ENCODE peak calls at places on chromosomes 5 and 9, in eight cellular contexts. One of them, this sample, is unnamed.
A peak's percentile ranks its signal among the peaks of the same experiment; 100 is the strongest.

GRCh38 chr9:88697764-88698436 is 162.9 kb downstream of the NXNL2 start:
- DNase-seq in fibroblast of mammary gland: no peak
- DNase-seq in NCI-H510A treated with DMSO at 0.1 percent for 48 hours: no peak
- DNase-seq in globus pallidus: no peak
- DNase-seq in ureter: no peak
- DNase-seq in H4: no peak
- DNase-seq in bronchial epithelial cell: peak; percentile 12
- DNase-seq in LHCN-M2: no peak
- DNase-seq in this sample: peak; percentile 9

GRCh38 chr9:126844085-126844484 is 16.4 kb upstream of the ZBTB34 start:
- DNase-seq in globus pallidus: peak; percentile 61
- DNase-seq in fibroblast of mammary gland: peak; percentile 80
- DNase-seq in NCI-H510A treated with DMSO at 0.1 percent for 48 hours: no peak
- DNase-seq in ureter: no peak
- DNase-seq in LHCN-M2: peak; percentile 93
- DNase-seq in H4: peak; percentile 82
- DNase-seq in bronchial epithelial cell: peak; percentile 74
- DNase-seq in this sample: peak; percentile 94

GRCh38 chr9:131474711-131475110 is 28.0 kb upstream of the POMT1 start:
- DNase-seq in ureter: no peak
- DNase-seq in globus pallidus: no peak
- DNase-seq in H4: no peak
- DNase-seq in bronchial epithelial cell: no peak
- DNase-seq in NCI-H510A treated with DMSO at 0.1 percent for 48 hours: no peak
- DNase-seq in LHCN-M2: no peak
- DNase-seq in fibroblast of mammary gland: no peak
- DNase-seq in this sample: no peak

GRCh38 chr9:35920004-35920658 is 10.8 kb downstream of the SPAAR start:
- DNase-seq in globus pallidus: no peak
- DNase-seq in bronchial epithelial cell: no peak
- DNase-seq in ureter: no peak
- DNase-seq in NCI-H510A treated with DMSO at 0.1 percent for 48 hours: no peak
- DNase-seq in LHCN-M2: peak; percentile 34
- DNase-seq in H4: no peak
- DNase-seq in fibroblast of mammary gland: peak; percentile 16
- DNase-seq in this sample: no peak

GRCh38 chr9:93567271-93567959 is 9.0 kb upstream of the PHF2 start:
- DNase-seq in H4: no peak
- DNase-seq in fibroblast of mammary gland: no peak
- DNase-seq in ureter: no peak
- DNase-seq in NCI-H510A treated with DMSO at 0.1 percent for 48 hours: peak; percentile 60
- DNase-seq in globus pallidus: no peak
- DNase-seq in bronchial epithelial cell: no peak
- DNase-seq in LHCN-M2: no peak
- DNase-seq in this sample: peak; percentile 10

GRCh38 chr9:35395076-35395675 is 94.7 kb upstream of the RUSC2 start:
- DNase-seq in ureter: no peak
- DNase-seq in H4: no peak
- DNase-seq in globus pallidus: no peak
- DNase-seq in bronchial epithelial cell: no peak
- DNase-seq in NCI-H510A treated with DMSO at 0.1 percent for 48 hours: no peak
- DNase-seq in fibroblast of mammary gland: peak; percentile 10
- DNase-seq in LHCN-M2: no peak
- DNase-seq in this sample: no peak

GRCh38 chr5:176660860-176661641 is 13.8 kb downstream of the TSPAN17 start:
- DNase-seq in LHCN-M2: peak; percentile 55
- DNase-seq in NCI-H510A treated with DMSO at 0.1 percent for 48 hours: peak; percentile 49
- DNase-seq in fibroblast of mammary gland: peak; percentile 69
- DNase-seq in bronchial epithelial cell: peak; percentile 51
- DNase-seq in H4: peak; percentile 83
- DNase-seq in ureter: peak; percentile 73
- DNase-seq in globus pallidus: peak; percentile 59
- DNase-seq in this sample: peak; percentile 63

GRCh38 chr5:138369706-138370105 is 17.2 kb downstream of the KDM3B start:
- DNase-seq in H4: no peak
- DNase-seq in bronchial epithelial cell: no peak
- DNase-seq in globus pallidus: no peak
- DNase-seq in LHCN-M2: no peak
- DNase-seq in ureter: no peak
- DNase-seq in NCI-H510A treated with DMSO at 0.1 percent for 48 hours: no peak
- DNase-seq in fibroblast of mammary gland: peak; percentile 29
- DNase-seq in this sample: no peak

GRCh38 chr5:472076-472655 is 29.2 kb downstream of the EXOC3 start:
- DNase-seq in LHCN-M2: no peak
- DNase-seq in bronchial epithelial cell: peak; percentile 8
- DNase-seq in NCI-H510A treated with DMSO at 0.1 percent for 48 hours: peak; percentile 53
- DNase-seq in ureter: no peak
- DNase-seq in fibroblast of mammary gland: peak; percentile 24
- DNase-seq in H4: no peak
- DNase-seq in globus pallidus: peak; percentile 20
- DNase-seq in this sample: no peak

GRCh38 chr5:41870621-41871048 is 410 bp upstream of the OXCT1 start:
- DNase-seq in globus pallidus: no peak
- DNase-seq in bronchial epithelial cell: no peak
- DNase-seq in H4: no peak
- DNase-seq in NCI-H510A treated with DMSO at 0.1 percent for 48 hours: no peak
- DNase-seq in LHCN-M2: no peak
- DNase-seq in fibroblast of mammary gland: no peak
- DNase-seq in ureter: no peak
- DNase-seq in this sample: no peak

GRCh38 chr5:139273572-139274264 is 19.8 kb upstream of the MATR3 start:
- DNase-seq in ureter: peak; percentile 90
- DNase-seq in NCI-H510A treated with DMSO at 0.1 percent for 48 hours: peak; percentile 68
- DNase-seq in bronchial epithelial cell: peak; percentile 73
- DNase-seq in fibroblast of mammary gland: peak; percentile 87
- DNase-seq in H4: peak; percentile 78
- DNase-seq in globus pallidus: peak; percentile 89
- DNase-seq in LHCN-M2: peak; percentile 89
- DNase-seq in this sample: peak; percentile 86

GRCh38 chr5:117633093-117633492 is 1058.5 kb upstream of the SEMA6A start:
- DNase-seq in bronchial epithelial cell: no peak
- DNase-seq in NCI-H510A treated with DMSO at 0.1 percent for 48 hours: no peak
- DNase-seq in H4: no peak
- DNase-seq in ureter: no peak
- DNase-seq in globus pallidus: no peak
- DNase-seq in fibroblast of mammary gland: no peak
- DNase-seq in LHCN-M2: no peak
- DNase-seq in this sample: no peak